ENCODE peak calls at places on chromosome 3, in four cellular contexts. Q is ELF-1, F is keratinocyte, I is T-helper 17 cell. K is an unnamed sample.

GRCh38 chr3:59660852-59661624 is 611.2 kb upstream of the CFAP20DC start:
- DNase-seq in Q (no peak), F (no peak), I (no peak), K (no peak)

GRCh38 chr3:185715091-185715490 is 109.8 kb downstream of the IGF2BP2 start:
- DNase-seq in Q (peak), F (no peak), I (no peak), K (peak)

GRCh38 chr3:40104441-40104840 is 205.1 kb upstream of the EIF1B start:
- DNase-seq in Q (no peak), F (no peak), I (no peak), K (peak)

GRCh38 chr3:156643729-156644389 is 30.5 kb upstream of the TIPARP start:
- DNase-seq in Q (no peak), F (no peak), I (no peak), K (no peak)

GRCh38 chr3:184602406-184603155 is 41.0 kb downstream of the EPHB3 start:
- DNase-seq in Q (peak), F (peak), I (no peak), K (no peak)

GRCh38 chr3:34869696-34870095 is 769.6 kb upstream of the ARPP21 start:
- DNase-seq in Q (no peak), F (no peak), I (no peak), K (no peak)

GRCh38 chr3:114649331-114649730 is 355.5 kb downstream of the TIGIT start:
- DNase-seq in Q (no peak), F (peak), I (no peak), K (no peak)

GRCh38 chr3:129974451-129975331 is at the start of gene TRH:
- DNase-seq in Q (peak), F (no peak), I (no peak), K (no peak)

GRCh38 chr3:40317061-40317676 is 7.7 kb downstream of the EIF1B start:
- DNase-seq in Q (peak), F (peak), I (no peak), K (peak)

GRCh38 chr3:42689421-42690014 is 4.2 kb downstream of the KLHL40 start:
- DNase-seq in Q (no peak), F (no peak), I (no peak), K (no peak)

K was measured in MG63.